ENCODE peak calls at places on chromosomes 1 and 21, in five cellular contexts. I is IMR-90, L is K562, U is H1, D is HepG2. C is an unnamed sample.

GRCh38 chr1:22370190-22370498 is 81.5 kb upstream of the ZBTB40 start:
- DNase-seq in I (no peak), L (no peak), U (no peak), D (no peak), C (no peak)

GRCh38 chr1:90969241-90969640 is 52.6 kb downstream of the ZNF644 start:
- DNase-seq in I (no peak), L (no peak), U (no peak), D (no peak), C (no peak)

GRCh38 chr1:112712191-112712590 is 2.9 kb downstream of the PPM1J start:
- DNase-seq in I (no peak), L (no peak), U (no peak), D (no peak), C (no peak)

GRCh38 chr1:19619697-19620384 is 24.3 kb upstream of the NBL1 start:
- DNase-seq in I (no peak), L (no peak), U (no peak), D (peak), C (no peak)

GRCh38 chr1:2610036-2610720 is 22.6 kb downstream of the MMEL1 start:
- DNase-seq in I (no peak), L (no peak), U (no peak), D (no peak), C (no peak)

GRCh38 chr1:109790735-109791494 is 27.2 kb upstream of the EPS8L3 start:
- DNase-seq in I (peak), L (peak), U (no peak), D (peak), C (no peak)

GRCh38 chr1:48469616-48470500 is 2.1 kb downstream of the SPATA6 start:
- DNase-seq in I (peak), L (no peak), U (no peak), D (no peak), C (no peak)

GRCh38 chr1:71093938-71094337 is 13.1 kb upstream of the ZRANB2 start:
- DNase-seq in I (peak), L (no peak), U (no peak), D (no peak), C (peak)

GRCh38 chr1:164671597-164672327 is 112.8 kb downstream of the PBX1 start:
- DNase-seq in I (peak), L (no peak), U (no peak), D (no peak), C (no peak)

GRCh38 chr1:77498918-77499317 is 183.5 kb downstream of the ZZZ3 start:
- DNase-seq in I (peak), L (no peak), U (no peak), D (no peak), C (no peak)

GRCh38 chr21:45540601-45540970 is 1.7 kb downstream of the SLC19A1 start:
- DNase-seq in I (no peak), L (no peak), U (peak), D (no peak), C (no peak)

GRCh38 chr1:10857689-10858088 is 61.2 kb upstream of the CASZ1 start:
- DNase-seq in I (no peak), L (no peak), U (no peak), D (no peak), C (no peak)

GRCh38 chr1:181643631-181644030 is 160.3 kb downstream of the CACNA1E start:
- DNase-seq in I (no peak), L (no peak), U (no peak), D (no peak), C (no peak)

GRCh38 chr1:231933711-231934626 is 307.4 kb downstream of the DISC1 start:
- DNase-seq in I (no peak), L (no peak), U (no peak), D (no peak), C (no peak)

GRCh38 chr1:25028910-25029599 is 99.0 kb upstream of the RUNX3 start:
- DNase-seq in I (no peak), L (no peak), U (no peak), D (no peak), C (no peak)

GRCh38 chr1:58763214-58763613 is 20.6 kb downstream of the JUN start:
- DNase-seq in I (peak), L (no peak), U (no peak), D (peak), C (no peak)

GRCh38 chr1:22619252-22619651 is 17.2 kb upstream of the C1QA start:
- DNase-seq in I (no peak), L (no peak), U (no peak), D (no peak), C (no peak)

GRCh38 chr1:40986929-40987328 is 7.4 kb downstream of the CTPS1 start:
- DNase-seq in I (no peak), L (no peak), U (no peak), D (no peak), C (no peak)

GRCh38 chr1:30264672-30265025 is 458.7 kb downstream of the MATN1 start:
- DNase-seq in I (no peak), L (no peak), U (no peak), D (no peak), C (no peak)

GRCh38 chr1:91798241-91798648 is 87.7 kb downstream of the TGFBR3 start:
- DNase-seq in I (no peak), L (no peak), U (no peak), D (no peak), C (no peak)

GRCh38 chr21:27155130-27155500 is 188.2 kb upstream of the ADAMTS5 start:
- DNase-seq in I (no peak), L (no peak), U (no peak), D (no peak), C (no peak)

GRCh38 chr1:56437959-56438358 is 141.4 kb downstream of the PLPP3 start:
- DNase-seq in I (peak), L (no peak), U (no peak), D (no peak), C (no peak)

GRCh38 chr1:2432519-2432918 is 20.2 kb upstream of the PEX10 start:
- DNase-seq in I (no peak), L (no peak), U (no peak), D (no peak), C (no peak)

GRCh38 chr1:117683571-117684285 is 77.9 kb downstream of the TENT5C start:
- DNase-seq in I (peak), L (no peak), U (no peak), D (no peak), C (no peak)

GRCh38 chr1:152328801-152329391 is 3.9 kb upstream of the FLG start:
- DNase-seq in I (no peak), L (no peak), U (no peak), D (no peak), C (no peak)

GRCh38 chr1:76005755-76006154 is 68.8 kb upstream of the ST6GALNAC3 start:
- DNase-seq in I (no peak), L (no peak), U (no peak), D (no peak), C (no peak)

GRCh38 chr1:37978541-37978940 is 11.3 kb downstream of the SF3A3 start:
- DNase-seq in I (no peak), L (no peak), U (no peak), D (no peak), C (no peak)

GRCh38 chr21:45378258-45378966 is 26.6 kb upstream of the COL18A1 start:
- DNase-seq in I (peak), L (no peak), U (peak), D (no peak), C (no peak)

GRCh38 chr1:109228167-109228566 is 14.4 kb downstream of the SARS1 start:
- DNase-seq in I (peak), L (no peak), U (no peak), D (no peak), C (no peak)

GRCh38 chr1:227397356-227397978 is 79.2 kb upstream of the CDC42BPA start:
- DNase-seq in I (no peak), L (no peak), U (no peak), D (no peak), C (no peak)

GRCh38 chr1:227392984-227393764 is 74.9 kb upstream of the CDC42BPA start:
- DNase-seq in I (no peak), L (no peak), U (no peak), D (no peak), C (no peak)

GRCh38 chr1:227395391-227396028 is 77.2 kb upstream of the CDC42BPA start:
- DNase-seq in I (no peak), L (no peak), U (no peak), D (no peak), C (no peak)

GRCh38 chr1:227399152-227399730 is 80.9 kb upstream of the CDC42BPA start:
- DNase-seq in I (no peak), L (no peak), U (no peak), D (no peak), C (no peak)

GRCh38 chr1:227396539-227397355 is 78.5 kb upstream of the CDC42BPA start:
- DNase-seq in I (no peak), L (peak), U (no peak), D (peak), C (no peak)
- TF ChIP-seq MAFK in I (no peak), L (peak), U (no peak), D (no peak), C (no peak)

GRCh38 chr1:186859995-186860394 is 31.2 kb downstream of the PLA2G4A start:
- DNase-seq in I (no peak), L (no peak), U (no peak), D (no peak), C (no peak)

GRCh38 chr1:186869829-186870228 is 41.1 kb downstream of the PLA2G4A start:
- DNase-seq in I (no peak), L (no peak), U (no peak), D (no peak), C (no peak)

GRCh38 chr1:186864296-186864695 is 35.5 kb downstream of the PLA2G4A start:
- DNase-seq in I (peak), L (no peak), U (no peak), D (no peak), C (no peak)

GRCh38 chr1:186865861-186866260 is 37.1 kb downstream of the PLA2G4A start:
- DNase-seq in I (no peak), L (no peak), U (no peak), D (no peak), C (no peak)

DNA sequence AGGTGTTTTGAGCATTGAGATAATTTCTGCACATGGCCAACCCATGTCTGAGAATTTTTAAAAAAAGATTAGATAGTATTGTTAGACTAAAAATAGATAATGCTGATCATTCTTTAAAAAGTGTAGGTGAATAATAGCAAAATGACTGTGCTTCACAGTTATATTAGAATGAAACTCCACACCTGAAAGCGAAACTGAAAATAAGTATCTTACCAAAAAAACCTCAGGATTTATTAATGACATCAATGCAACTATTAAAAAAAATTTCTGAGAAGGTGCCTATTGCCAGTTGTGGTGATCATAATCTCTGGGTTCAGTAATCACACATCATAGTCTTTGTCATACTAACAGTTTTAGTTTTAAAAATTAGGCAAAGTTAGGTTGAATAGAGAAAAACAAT is 36.5 kb downstream of the PLA2G4A start:
- DNase-seq in I (no peak), L (no peak), U (no peak), D (no peak), C (no peak)
- TF ChIP-seq MAFK in I (no peak), L (no peak), U (no peak), D (no peak), C (no peak)

DNA sequence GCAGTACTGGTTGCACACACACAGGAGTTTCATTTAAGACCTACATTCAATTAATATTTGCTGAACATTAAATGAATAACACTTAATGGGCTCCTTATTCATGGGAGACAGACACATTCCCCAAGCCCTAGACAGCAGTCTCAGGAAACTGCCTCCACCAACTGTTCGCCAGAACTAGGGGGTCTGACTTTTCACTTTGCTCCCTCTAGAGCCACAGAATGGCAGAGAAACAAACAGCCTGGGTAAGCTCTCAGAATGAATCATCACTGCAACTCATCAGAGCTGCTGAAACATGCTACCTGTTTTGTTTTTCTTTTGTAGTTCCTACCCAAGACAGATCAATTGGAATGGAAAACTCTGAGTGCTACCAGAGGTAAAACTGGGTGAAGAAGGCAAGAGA is 31.7 kb downstream of the ELK4 start:
- DNase-seq in I (peak), L (peak), U (no peak), D (no peak), C (no peak)
- TF ChIP-seq MAFK in I (no peak), L (no peak), U (no peak), D (no peak), C (no peak)

GRCh38 chr1:36384542-36385409 is 948 bp downstream of the STK40 start:
- DNase-seq in I (no peak), L (peak), U (peak), D (peak), C (no peak)
- TF ChIP-seq MAFK in I (no peak), L (no peak), U (no peak), D (no peak), C (no peak)

GRCh38 chr1:159845751-159846531 is 16.5 kb downstream of the VSIG8 start:
- DNase-seq in I (no peak), L (no peak), U (no peak), D (peak), C (no peak)

GRCh38 chr1:159839135-159839849 is 12.6 kb downstream of the SLAMF8 start:
- DNase-seq in I (no peak), L (no peak), U (no peak), D (no peak), C (no peak)

GRCh38 chr1:159847231-159847630 is 15.2 kb downstream of the VSIG8 start:
- DNase-seq in I (no peak), L (no peak), U (no peak), D (no peak), C (no peak)

GRCh38 chr1:159838715-159839114 is 12.0 kb downstream of the SLAMF8 start:
- DNase-seq in I (no peak), L (no peak), U (no peak), D (no peak), C (no peak)

DNA sequence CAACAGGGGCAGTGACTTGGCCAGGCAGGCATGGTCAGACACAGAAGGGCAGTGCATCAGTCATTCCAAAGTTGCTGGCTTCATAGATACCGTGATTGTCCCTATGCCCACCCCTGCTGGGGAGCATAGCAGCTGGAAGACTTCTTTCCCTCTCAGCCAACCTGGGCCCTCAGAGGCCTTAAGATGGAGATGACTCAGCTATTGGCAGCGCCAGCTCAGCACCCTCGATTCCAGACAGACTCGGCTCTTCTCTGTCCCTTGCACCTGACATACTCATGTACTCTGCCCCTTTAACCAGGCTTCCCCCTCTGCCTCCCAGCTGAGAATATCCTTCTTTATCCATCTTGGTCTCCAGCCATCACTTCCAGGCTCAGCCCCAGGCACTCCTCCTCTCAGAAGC is 16.8 kb downstream of the SLAMF8 start:
- DNase-seq in I (no peak), L (no peak), U (no peak), D (no peak), C (no peak)
- TF ChIP-seq MAFK in I (no peak), L (peak), U (no peak), D (no peak), C (peak)

GRCh38 chr21:32073593-32073992 is 200.8 kb downstream of the HUNK start:
- DNase-seq in I (no peak), L (no peak), U (no peak), D (no peak), C (no peak)
- TF ChIP-seq MAFK in I (no peak), L (no peak), U (no peak), D (no peak), C (no peak)

GRCh38 chr1:206803221-206803730 is 31.0 kb upstream of the IL10 start:
- DNase-seq in I (no peak), L (no peak), U (no peak), D (no peak), C (no peak)
- TF ChIP-seq MAFK in I (no peak), L (no peak), U (no peak), D (no peak), C (no peak)

DNA sequence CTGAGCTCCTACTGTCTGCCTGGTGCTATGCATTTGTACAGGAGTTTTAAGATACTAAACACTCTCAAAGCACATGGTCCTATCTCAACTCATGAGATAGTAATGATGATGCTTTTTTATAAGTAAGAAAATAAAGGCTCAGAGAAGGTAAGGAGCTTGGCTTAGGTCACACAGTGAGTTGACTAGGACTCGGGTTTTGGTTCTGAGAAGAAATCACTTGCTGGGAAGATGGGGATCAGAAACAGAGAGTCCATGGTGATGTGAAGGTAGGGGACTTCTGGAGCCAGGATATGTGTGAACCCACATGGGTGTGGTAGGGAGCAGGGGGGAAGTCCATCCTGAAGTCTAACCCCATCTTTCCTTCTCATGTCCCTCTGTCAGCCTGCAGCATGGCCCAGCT is 3.7 kb downstream of the BCAN start:
- DNase-seq in I (no peak), L (no peak), U (no peak), D (no peak), C (no peak)
- TF ChIP-seq MAFK in I (no peak), L (no peak), U (no peak), D (no peak), C (no peak)

GRCh38 chr1:7331926-7332535 is 439.1 kb upstream of the VAMP3 start:
- DNase-seq in I (no peak), L (no peak), U (no peak), D (no peak), C (no peak)
- TF ChIP-seq MAFK in I (no peak), L (no peak), U (no peak), D (no peak), C (no peak)

GRCh38 chr1:230501242-230501641 is 75.1 kb upstream of the PGBD5 start:
- DNase-seq in I (no peak), L (no peak), U (no peak), D (no peak), C (no peak)
- TF ChIP-seq MAFK in I (no peak), L (no peak), U (no peak), D (no peak), C (no peak)